ENCODE peak calls at places on chromosomes 1 and 21, in ten cellular contexts. V, B, I, M, P, K, S, Y, D and Z are unnamed samples.

GRCh38 chr1:28751315-28752056 is 14.7 kb downstream of the YTHDF2 start:
- DNase-seq in V (no peak), B (no peak), I (no peak), M (no peak), P (no peak), K (no peak), S (no peak), Y (no peak), D (no peak), Z (no peak)

GRCh38 chr1:93029317-93029716 is 49.8 kb upstream of the MTF2 start:
- DNase-seq in V (no peak), B (no peak), I (peak; percentile 57), M (no peak), P (no peak), K (no peak), S (no peak), Y (no peak), D (peak; percentile 25), Z (no peak)

GRCh38 chr1:30537279-30537678 is 186.1 kb downstream of the MATN1 start:
- DNase-seq in V (no peak), B (no peak), I (no peak), M (no peak), P (no peak), K (no peak), S (no peak), Y (no peak), D (no peak), Z (no peak)

GRCh38 chr1:217977943-217978342 is 307.1 kb upstream of the RRP15 start:
- DNase-seq in V (no peak), B (no peak), I (no peak), M (no peak), P (no peak), K (no peak), S (no peak), Y (no peak), D (no peak), Z (no peak)

GRCh38 chr21:14557413-14557812 is 11.3 kb upstream of the SAMSN1 start:
- DNase-seq in V (no peak), B (no peak), I (no peak), M (no peak), P (no peak), K (no peak), S (no peak), Y (no peak), D (no peak), Z (no peak)

GRCh38 chr1:92125204-92125603 is 45.1 kb downstream of the BTBD8 start:
- DNase-seq in V (no peak), B (no peak), I (no peak), M (no peak), P (no peak), K (no peak), S (no peak), Y (no peak), D (no peak), Z (no peak)

GRCh38 chr1:167330601-167331293 is 110.1 kb downstream of the POU2F1 start:
- DNase-seq in V (no peak), B (no peak), I (no peak), M (no peak), P (no peak), K (no peak), S (no peak), Y (no peak), D (no peak), Z (no peak)

GRCh38 chr1:30286984-30287839 is 436.2 kb downstream of the MATN1 start:
- DNase-seq in V (no peak), B (no peak), I (no peak), M (no peak), P (no peak), K (no peak), S (no peak), Y (no peak), D (no peak), Z (no peak)

GRCh38 chr1:244599937-244600350 is 53.0 kb upstream of the DESI2 start:
- DNase-seq in V (peak; percentile 93), B (no peak), I (peak; percentile 10), M (no peak), P (no peak), K (peak; percentile 29), S (peak; percentile 2), Y (no peak), D (peak; percentile 6), Z (peak; percentile 19)

GRCh38 chr1:195948123-195948895 is 659.9 kb downstream of the KCNT2 start:
- DNase-seq in V (no peak), B (no peak), I (no peak), M (no peak), P (no peak), K (no peak), S (no peak), Y (no peak), D (no peak), Z (no peak)

GRCh38 chr1:41260768-41261167 is 18.7 kb upstream of the SCMH1 start:
- DNase-seq in V (no peak), B (no peak), I (no peak), M (no peak), P (no peak), K (no peak), S (no peak), Y (no peak), D (no peak), Z (no peak)

GRCh38 chr21:40141621-40142020 is 274.4 kb downstream of the PCP4 start:
- DNase-seq in V (no peak), B (no peak), I (no peak), M (no peak), P (no peak), K (no peak), S (no peak), Y (no peak), D (no peak), Z (no peak)